ENCODE peak calls at places on chromosomes 12 and 14, in ten cellular contexts. One of them, this sample, is unnamed.

GRCh38 chr14:69133206-69134125 is 19.5 kb downstream of the DCAF5 start:
- DNase-seq in T-helper 9 cell: no peak
- DNase-seq in effector memory CD8-positive, alpha-beta T cell: no peak
- DNase-seq in iPS-NIHi11: no peak
- DNase-seq in activated T-helper 1 cell treated with Interleukin-2 at 50 U/mL for 16 hours: no peak
- DNase-seq in NCI-H524: peak
- DNase-seq in activated effector memory CD4-positive, alpha-beta T cell treated with Interleukin-2 at 50 U/mL for 16 hours: no peak
- DNase-seq in kidney: no peak
- DNase-seq in left lobe of liver: no peak
- DNase-seq in effector CD8-positive, alpha-beta T cell: no peak
- DNase-seq in this sample: no peak

GRCh38 chr12:79056775-79057174 is 192.2 kb downstream of the SYT1 start:
- DNase-seq in T-helper 9 cell: no peak
- DNase-seq in effector memory CD8-positive, alpha-beta T cell: no peak
- DNase-seq in iPS-NIHi11: no peak
- DNase-seq in activated T-helper 1 cell treated with Interleukin-2 at 50 U/mL for 16 hours: no peak
- DNase-seq in NCI-H524: no peak
- DNase-seq in activated effector memory CD4-positive, alpha-beta T cell treated with Interleukin-2 at 50 U/mL for 16 hours: no peak
- DNase-seq in kidney: no peak
- DNase-seq in left lobe of liver: no peak
- DNase-seq in effector CD8-positive, alpha-beta T cell: no peak
- DNase-seq in this sample: no peak

GRCh38 chr12:123488539-123489230 is 30.7 kb downstream of the SNRNP35 start:
- DNase-seq in T-helper 9 cell: no peak
- DNase-seq in effector memory CD8-positive, alpha-beta T cell: no peak
- DNase-seq in iPS-NIHi11: peak
- DNase-seq in activated T-helper 1 cell treated with Interleukin-2 at 50 U/mL for 16 hours: no peak
- DNase-seq in NCI-H524: no peak
- DNase-seq in activated effector memory CD4-positive, alpha-beta T cell treated with Interleukin-2 at 50 U/mL for 16 hours: no peak
- DNase-seq in kidney: no peak
- DNase-seq in left lobe of liver: no peak
- DNase-seq in effector CD8-positive, alpha-beta T cell: no peak
- DNase-seq in this sample: no peak

GRCh38 chr12:124294686-124295315 is at the start of gene RFLNA:
- DNase-seq in T-helper 9 cell: no peak
- DNase-seq in effector memory CD8-positive, alpha-beta T cell: no peak
- DNase-seq in iPS-NIHi11: peak
- DNase-seq in activated T-helper 1 cell treated with Interleukin-2 at 50 U/mL for 16 hours: no peak
- DNase-seq in NCI-H524: no peak
- DNase-seq in activated effector memory CD4-positive, alpha-beta T cell treated with Interleukin-2 at 50 U/mL for 16 hours: no peak
- DNase-seq in kidney: no peak
- DNase-seq in left lobe of liver: no peak
- DNase-seq in effector CD8-positive, alpha-beta T cell: no peak
- DNase-seq in this sample: no peak

GRCh38 chr12:33265037-33265436 is 174.6 kb downstream of the SYT10 start:
- DNase-seq in T-helper 9 cell: no peak
- DNase-seq in effector memory CD8-positive, alpha-beta T cell: no peak
- DNase-seq in iPS-NIHi11: no peak
- DNase-seq in activated T-helper 1 cell treated with Interleukin-2 at 50 U/mL for 16 hours: no peak
- DNase-seq in NCI-H524: no peak
- DNase-seq in activated effector memory CD4-positive, alpha-beta T cell treated with Interleukin-2 at 50 U/mL for 16 hours: no peak
- DNase-seq in kidney: no peak
- DNase-seq in left lobe of liver: no peak
- DNase-seq in effector CD8-positive, alpha-beta T cell: no peak
- DNase-seq in this sample: no peak

GRCh38 chr12:120090211-120090610 is 26.3 kb downstream of the RAB35 start:
- DNase-seq in T-helper 9 cell: no peak
- DNase-seq in effector memory CD8-positive, alpha-beta T cell: no peak
- DNase-seq in iPS-NIHi11: no peak
- DNase-seq in activated T-helper 1 cell treated with Interleukin-2 at 50 U/mL for 16 hours: no peak
- DNase-seq in NCI-H524: no peak
- DNase-seq in activated effector memory CD4-positive, alpha-beta T cell treated with Interleukin-2 at 50 U/mL for 16 hours: no peak
- DNase-seq in kidney: peak
- DNase-seq in left lobe of liver: no peak
- DNase-seq in effector CD8-positive, alpha-beta T cell: no peak
- DNase-seq in this sample: no peak

GRCh38 chr14:76820700-76821099 is 5.5 kb upstream of the LRRC74A start:
- DNase-seq in T-helper 9 cell: no peak
- DNase-seq in effector memory CD8-positive, alpha-beta T cell: no peak
- DNase-seq in iPS-NIHi11: no peak
- DNase-seq in activated T-helper 1 cell treated with Interleukin-2 at 50 U/mL for 16 hours: no peak
- DNase-seq in NCI-H524: no peak
- DNase-seq in activated effector memory CD4-positive, alpha-beta T cell treated with Interleukin-2 at 50 U/mL for 16 hours: no peak
- DNase-seq in kidney: no peak
- DNase-seq in left lobe of liver: no peak
- DNase-seq in effector CD8-positive, alpha-beta T cell: no peak
- DNase-seq in this sample: no peak

GRCh38 chr12:20472089-20472488 is 103.8 kb downstream of the PDE3A start:
- DNase-seq in T-helper 9 cell: no peak
- DNase-seq in effector memory CD8-positive, alpha-beta T cell: no peak
- DNase-seq in iPS-NIHi11: no peak
- DNase-seq in activated T-helper 1 cell treated with Interleukin-2 at 50 U/mL for 16 hours: no peak
- DNase-seq in NCI-H524: no peak
- DNase-seq in activated effector memory CD4-positive, alpha-beta T cell treated with Interleukin-2 at 50 U/mL for 16 hours: no peak
- DNase-seq in kidney: no peak
- DNase-seq in left lobe of liver: no peak
- DNase-seq in effector CD8-positive, alpha-beta T cell: no peak
- DNase-seq in this sample: no peak

This sample was measured in HuH-7.